ENCODE peak calls at places on chromosomes 6 and 20, in seven cellular contexts. M is ELR; Z is EL; S is brain microvascular endothelial cell; Q is RWPE2; W is left ventricle myocardium inferior; J is activated T-cell treated with anti-CD3 and anti-CD28 coated beads, Interleukin-2, amount 50 U/mL, for 72 hours. V is an unnamed sample.

GRCh38 chr6:92352130-92352529 is 1067.2 kb downstream of the EPHA7 start:
- DNase-seq in M (no peak), Z (no peak), S (no peak), Q (no peak), W (no peak), J (no peak), V (no peak)

GRCh38 chr6:108353853-108354252 is 59.0 kb downstream of the AFG1L start:
- DNase-seq in M (peak; percentile 55), Z (peak; percentile 57), S (peak; percentile 17), Q (no peak), W (no peak), J (no peak), V (no peak)

GRCh38 chr6:36752187-36752885 is 54.7 kb downstream of the RAB44 start:
- DNase-seq in M (peak; percentile 52), Z (no peak), S (no peak), Q (no peak), W (no peak), J (peak; percentile 9), V (no peak)

GRCh38 chr6:33787954-33788693 is 806 bp downstream of the LEMD2 start:
- DNase-seq in M (peak; percentile 86), Z (peak; percentile 78), S (peak; percentile 65), Q (no peak), W (peak; percentile 77), J (peak; percentile 75), V (peak; percentile 49)

GRCh38 chr6:156984178-156984738 is 207.1 kb downstream of the ARID1B start:
- DNase-seq in M (peak; percentile 32), Z (peak; percentile 12), S (no peak), Q (no peak), W (no peak), J (no peak), V (no peak)

GRCh38 chr6:37630281-37630799 is 67.3 kb downstream of the MDGA1 start:
- DNase-seq in M (peak; percentile 100), Z (peak; percentile 100), S (peak; percentile 99), Q (peak; percentile 94), W (no peak), J (no peak), V (peak; percentile 96)

GRCh38 chr20:46715292-46715756 is 5.9 kb downstream of the SLC2A10 start:
- DNase-seq in M (peak; percentile 73), Z (peak; percentile 84), S (no peak), Q (peak; percentile 97), W (no peak), J (no peak), V (peak; percentile 83)

GRCh38 chr6:113686049-113686448 is 171.1 kb upstream of the MARCKS start:
- DNase-seq in M (no peak), Z (no peak), S (no peak), Q (no peak), W (no peak), J (no peak), V (no peak)

GRCh38 chr6:138036111-138036510 is 71.1 kb downstream of the PERP start:
- DNase-seq in M (no peak), Z (no peak), S (no peak), Q (peak; percentile 82), W (no peak), J (no peak), V (no peak)

GRCh38 chr20:10061641-10062040 is 26.9 kb downstream of the ANKEF1 start:
- DNase-seq in M (no peak), Z (no peak), S (no peak), Q (no peak), W (peak; percentile 13), J (no peak), V (no peak)

GRCh38 chr6:5905431-5906339 is 101.0 kb downstream of the NRN1 start:
- DNase-seq in M (peak; percentile 28), Z (peak; percentile 87), S (peak; percentile 87), Q (no peak), W (peak; percentile 80), J (no peak), V (peak; percentile 35)

GRCh38 chr20:50121858-50122271 is 8.9 kb upstream of the UBE2V1 start:
- DNase-seq in M (peak; percentile 67), Z (peak; percentile 58), S (no peak), Q (peak; percentile 78), W (no peak), J (no peak), V (no peak)

GRCh38 chr20:33337531-33338165 is 54.6 kb downstream of the BPIFB1 start:
- DNase-seq in M (no peak), Z (no peak), S (no peak), Q (no peak), W (no peak), J (no peak), V (no peak)

GRCh38 chr20:49889943-49890650 is 25.2 kb downstream of the SPATA2 start:
- DNase-seq in M (no peak), Z (no peak), S (no peak), Q (peak; percentile 79), W (no peak), J (no peak), V (no peak)